ENCODE peak calls at places on chromosomes 4 and X, in five cellular contexts. T, H, E, K and A are unnamed samples.

GRCh38 chrX:153381684-153382532 is 19.2 kb downstream of the PNMA6E start:
- DNase-seq in H (peak; percentile 6), T (peak; percentile 31), K (no peak), E (no peak), A (peak; percentile 90)

GRCh38 chr4:142091691-142092182 is 455.4 kb downstream of the IL15 start:
- DNase-seq in E (no peak), T (no peak), K (no peak), H (no peak), A (peak; percentile 41)

GRCh38 chr4:102324725-102325124 is 20.6 kb downstream of the SLC39A8 start:
- DNase-seq in T (no peak), E (no peak), H (no peak), K (no peak), A (no peak)

GRCh38 chrX:101993335-101993734 is 61.5 kb upstream of the ZMAT1 start:
- DNase-seq in H (no peak), E (no peak), T (no peak), K (no peak), A (no peak)

GRCh38 chrX:2474963-2475726 is 25.6 kb downstream of the DHRSX start:
- DNase-seq in E (no peak), K (no peak), T (no peak), H (no peak), A (no peak)

GRCh38 chr4:67483868-67484602 is 61.3 kb downstream of the CENPC start:
- DNase-seq in H (no peak), K (no peak), E (no peak), T (peak; percentile 43), A (peak; percentile 64)

GRCh38 chr4:138348055-138348454 is 105.9 kb upstream of the SLC7A11 start:
- DNase-seq in E (no peak), H (no peak), T (no peak), K (no peak), A (no peak)

GRCh38 chr4:107857741-107858140 is 33.0 kb downstream of the SGMS2 start:
- DNase-seq in T (peak; percentile 26), K (peak; percentile 69), H (no peak), E (no peak), A (no peak)

GRCh38 chrX:12975670-12975965 is 708 bp downstream of the TMSB4X start:
- DNase-seq in K (no peak), H (no peak), T (no peak), E (no peak), A (no peak)

GRCh38 chr4:61239250-61239649 is 39.1 kb downstream of the ADGRL3 start:
- DNase-seq in E (no peak), K (no peak), T (no peak), H (no peak), A (no peak)

GRCh38 chr4:126753592-126753991 is 879.2 kb upstream of the INTU start:
- DNase-seq in H (no peak), K (no peak), E (no peak), T (no peak), A (no peak)

GRCh38 chr4:180059216-180059881 is 2183.9 kb upstream of the TENM3 start:
- DNase-seq in E (no peak), H (peak; percentile 52), K (no peak), T (peak; percentile 47), A (peak; percentile 18)

GRCh38 chr4:6575503-6576240 is 683 bp downstream of the MAN2B2 start:
- DNase-seq in K (no peak), E (no peak), H (no peak), T (no peak), A (no peak)

GRCh38 chr4:26055855-26056254 is 141.8 kb downstream of the SMIM20 start:
- DNase-seq in K (no peak), E (no peak), T (no peak), H (no peak), A (no peak)

GRCh38 chrX:131792356-131792749 is 230.7 kb upstream of the STK26 start:
- DNase-seq in K (peak; percentile 80), H (no peak), E (no peak), T (no peak), A (no peak)

GRCh38 chr4:110164856-110165255 is 33.6 kb downstream of the ELOVL6 start:
- DNase-seq in E (no peak), H (no peak), T (no peak), K (no peak), A (no peak)

GRCh38 chrX:50980251-50980650 is 69.7 kb downstream of the BMP15 start:
- DNase-seq in K (no peak), H (no peak), E (no peak), T (no peak), A (no peak)

GRCh38 chrX:48045410-48046311 is 25.8 kb downstream of the ZNF630 start:
- DNase-seq in H (no peak), T (no peak), E (no peak), K (peak; percentile 67), A (peak; percentile 35)

GRCh38 chrX:149629730-149630387 is 1.7 kb downstream of the TMEM185A start:
- DNase-seq in T (no peak), E (no peak), H (no peak), K (no peak), A (no peak)

DNA sequence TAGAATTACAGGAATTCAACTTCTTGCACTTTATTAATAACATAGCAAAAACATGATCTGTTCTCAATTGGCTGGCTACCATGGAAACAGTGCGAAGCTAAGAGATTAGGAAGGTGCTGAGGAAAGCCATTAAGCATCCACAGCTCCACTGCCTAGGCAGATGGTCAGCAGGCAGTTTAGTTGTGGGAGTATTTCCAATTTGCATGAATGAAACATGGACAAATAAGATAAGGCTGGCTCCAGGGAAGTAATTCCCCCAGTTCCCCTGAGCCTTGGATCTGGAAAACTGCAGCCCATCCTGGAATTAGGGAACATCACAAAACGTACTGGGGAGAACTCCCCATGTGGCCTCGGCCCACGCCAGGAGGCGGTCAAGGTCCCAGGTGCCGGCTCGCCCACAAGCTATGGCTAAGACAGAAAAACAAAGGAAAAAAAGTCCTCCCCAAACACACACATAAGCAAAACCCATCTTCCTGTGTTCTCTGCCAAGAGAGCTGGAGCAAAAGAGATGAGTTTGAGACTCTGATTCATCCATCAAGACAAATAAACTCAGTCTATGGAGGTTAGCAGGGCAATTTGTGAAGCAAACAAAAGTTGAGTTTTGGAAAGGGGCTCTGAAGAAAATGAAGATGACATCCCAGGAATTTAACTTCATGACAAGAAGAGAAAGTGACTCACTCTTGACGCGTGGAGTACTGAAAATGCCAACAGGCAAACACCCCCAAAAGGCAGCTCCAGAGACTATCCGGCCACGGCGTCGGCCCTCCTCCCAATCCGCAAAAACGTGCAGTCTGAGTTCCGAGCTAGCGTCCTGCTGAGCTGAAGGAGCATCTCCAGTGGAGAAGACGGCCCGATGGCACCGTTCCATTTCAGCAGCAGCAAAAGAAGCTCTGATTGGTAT is 45.1 kb downstream of the IGFBP7 start:
- DNase-seq in T (no peak), E (no peak), K (no peak), H (no peak), A (peak; percentile 91)
- H2BK12ac ChIP-seq in T (no peak overlapping the region), E (no peak overlapping the region), K (peak overlapping the region; percentile 61), H (no peak overlapping the region), A (peak overlapping the region; percentile 86)

GRCh38 chr4:55611358-55612059 is 19.5 kb upstream of the PDCL2 start:
- DNase-seq in K (no peak), H (no peak), T (no peak), E (no peak), A (no peak)
- H2BK12ac ChIP-seq in K (no peak overlapping the region), H (no peak overlapping the region), T (no peak overlapping the region), E (no peak overlapping the region), A (no peak overlapping the region)

DNA sequence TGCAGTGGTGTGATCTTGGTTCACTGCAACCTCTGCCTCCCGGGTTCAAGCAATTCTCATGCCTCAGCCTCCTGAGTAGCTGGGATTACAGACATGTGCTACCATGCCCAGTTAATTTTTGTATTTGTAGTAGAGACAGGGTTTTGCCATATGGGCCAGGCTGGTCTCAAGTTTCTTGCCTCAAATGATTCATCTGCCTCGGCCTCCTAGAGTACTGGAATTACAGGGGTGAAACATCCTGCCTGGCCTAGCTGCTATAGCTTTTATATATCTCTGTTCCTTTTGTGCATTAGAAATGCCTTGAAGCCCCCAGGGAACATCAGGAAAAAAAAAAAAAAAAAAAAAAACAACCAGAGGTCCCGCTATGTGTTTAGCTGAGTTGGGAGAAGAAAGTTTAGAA is 34.8 kb downstream of the UBE2K start:
- DNase-seq in E (no peak), K (no peak), T (no peak), H (no peak), A (peak; percentile 70)
- H2BK12ac ChIP-seq in E (no peak overlapping the region), K (no peak overlapping the region), T (no peak overlapping the region), H (no peak overlapping the region), A (no peak overlapping the region)

GRCh38 chr4:141058739-141059507 is 74.3 kb downstream of the RNF150 start:
- DNase-seq in H (no peak), E (no peak), K (no peak), T (no peak), A (peak; percentile 70)

GRCh38 chr4:141056473-141056872 is 76.8 kb downstream of the RNF150 start:
- DNase-seq in H (no peak), T (no peak), K (no peak), E (no peak), A (no peak)

GRCh38 chr4:141054446-141054845 is 78.8 kb downstream of the RNF150 start:
- DNase-seq in H (no peak), K (no peak), T (no peak), E (no peak), A (no peak)

GRCh38 chr4:141057582-141057981 is 75.7 kb downstream of the RNF150 start:
- DNase-seq in H (no peak), T (no peak), E (no peak), K (no peak), A (no peak)
- H2BK12ac ChIP-seq in H (no peak overlapping the region), T (no peak overlapping the region), E (no peak overlapping the region), K (no peak overlapping the region), A (no peak overlapping the region)

GRCh38 chrX:15549189-15550012 is 48.8 kb downstream of the BMX start:
- DNase-seq in E (no peak), H (no peak), T (no peak), K (peak; percentile 9), A (no peak)

GRCh38 chrX:15547356-15547755 is 46.7 kb downstream of the BMX start:
- DNase-seq in H (no peak), K (no peak), T (no peak), E (no peak), A (no peak)

GRCh38 chrX:15546745-15547144 is 46.1 kb downstream of the BMX start:
- DNase-seq in H (no peak), K (no peak), T (no peak), E (no peak), A (peak; percentile 10)
- H2BK12ac ChIP-seq in H (no peak overlapping the region), K (no peak overlapping the region), T (no peak overlapping the region), E (no peak overlapping the region), A (no peak overlapping the region)

GRCh38 chrX:118207831-118208453 is 91.3 kb upstream of the KLHL13 start:
- DNase-seq in T (no peak), K (no peak), H (no peak), E (no peak), A (no peak)
- H2BK12ac ChIP-seq in T (no peak overlapping the region), K (no peak overlapping the region), H (no peak overlapping the region), E (no peak overlapping the region), A (no peak overlapping the region)

GRCh38 chrX:112786076-112786475 is 54.6 kb downstream of the AMOT start:
- DNase-seq in H (no peak), K (no peak), E (no peak), T (no peak), A (no peak)
- H2BK12ac ChIP-seq in H (no peak overlapping the region), K (no peak overlapping the region), E (no peak overlapping the region), T (no peak overlapping the region), A (no peak overlapping the region)